ENCODE peak calls at places on chromosomes 11 and 22, in nine cellular contexts. Z is CD8-positive, alpha-beta memory T cell; S is spleen; L is HCT116; Y is lower lobe of right lung; Q is body of pancreas; J is fibroblast of lung; H is aorta; P is cardiac muscle cell. G is an unnamed sample.

GRCh38 chr22:50677493-50678217 is 5.0 kb downstream of the SHANK3 start:
- DNase-seq in Z (no peak), S (peak), L (no peak), Y (no peak), Q (no peak), J (no peak), H (no peak), P (no peak), G (no peak)

GRCh38 chr11:6615882-6616585 is 3.2 kb downstream of the TPP1 start:
- DNase-seq in Z (no peak), S (peak), L (no peak), Y (no peak), Q (no peak), J (peak), H (no peak), P (no peak), G (no peak)

GRCh38 chr22:47129902-47130301 is 367.5 kb downstream of the TBC1D22A start:
- DNase-seq in Z (no peak), S (peak), L (peak), Y (peak), Q (peak), J (no peak), H (peak), P (no peak), G (no peak)

GRCh38 chr22:28670153-28670552 is 9.5 kb downstream of the TTC28 start:
- DNase-seq in Z (no peak), S (no peak), L (no peak), Y (no peak), Q (no peak), J (no peak), H (no peak), P (no peak), G (no peak)

GRCh38 chr11:75432911-75433321 is at the start of gene KLHL35:
- DNase-seq in Z (no peak), S (peak), L (no peak), Y (no peak), Q (no peak), J (no peak), H (no peak), P (peak), G (no peak)

GRCh38 chr11:126510621-126511370 is 155.3 kb downstream of the ST3GAL4 start:
- DNase-seq in Z (no peak), S (peak), L (no peak), Y (no peak), Q (no peak), J (no peak), H (no peak), P (peak), G (no peak)

GRCh38 chr11:76207642-76208378 is 1.5 kb upstream of the WNT11 start:
- DNase-seq in Z (peak), S (peak), L (peak), Y (peak), Q (peak), J (peak), H (peak), P (peak), G (peak)

GRCh38 chr11:1389103-1389931 is 417 bp upstream of the BRSK2 start:
- DNase-seq in Z (peak), S (peak), L (peak), Y (peak), Q (peak), J (peak), H (peak), P (peak), G (peak)

GRCh38 chr22:21921729-21922128 is 30.9 kb downstream of the PPM1F start:
- DNase-seq in Z (no peak), S (no peak), L (no peak), Y (no peak), Q (peak), J (peak), H (no peak), P (no peak), G (no peak)

GRCh38 chr22:50610041-50610451 is 9.5 kb downstream of the MAPK8IP2 start:
- DNase-seq in Z (no peak), S (no peak), L (no peak), Y (no peak), Q (no peak), J (no peak), H (no peak), P (no peak), G (peak)

GRCh38 chr22:46763051-46763705 is 728 bp downstream of the TBC1D22A start:
- DNase-seq in Z (peak), S (peak), L (no peak), Y (peak), Q (peak), J (no peak), H (no peak), P (peak), G (no peak)

GRCh38 chr11:3090096-3090901 is 33.1 kb upstream of the CARS1 start:
- DNase-seq in Z (no peak), S (no peak), L (no peak), Y (no peak), Q (no peak), J (no peak), H (no peak), P (no peak), G (no peak)

GRCh38 chr11:35838071-35838470 is 105.8 kb upstream of the LDLRAD3 start:
- DNase-seq in Z (no peak), S (no peak), L (no peak), Y (no peak), Q (no peak), J (peak), H (no peak), P (no peak), G (no peak)

GRCh38 chr11:116598036-116598435 is 174.8 kb downstream of the BUD13 start:
- DNase-seq in Z (no peak), S (peak), L (no peak), Y (no peak), Q (no peak), J (no peak), H (no peak), P (no peak), G (no peak)

GRCh38 chr22:49629024-49629570 is 198.6 kb downstream of the BRD1 start:
- DNase-seq in Z (no peak), S (peak), L (no peak), Y (no peak), Q (no peak), J (no peak), H (peak), P (no peak), G (no peak)

DNA sequence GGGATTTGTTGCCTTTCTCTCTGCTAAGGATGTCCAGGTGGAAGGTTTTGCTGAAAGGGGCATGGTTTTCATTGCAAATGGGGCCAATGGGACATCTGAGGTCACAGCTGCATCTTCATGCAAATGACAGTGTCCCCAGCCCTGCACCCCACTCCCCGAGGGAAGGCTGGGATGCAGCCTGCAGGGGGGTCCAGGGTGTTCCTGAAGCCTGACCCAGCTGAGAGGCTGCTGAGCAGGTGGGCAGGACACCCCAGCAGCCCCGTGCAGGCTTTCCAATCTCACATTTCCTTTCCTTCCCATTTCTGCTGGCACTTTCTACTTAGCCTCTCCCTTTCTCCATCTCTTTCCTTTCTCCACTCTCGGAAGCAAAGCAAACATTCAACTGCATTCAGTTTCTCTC is 78.3 kb downstream of the SCN3B start:
- DNase-seq in Z (no peak), S (no peak), L (no peak), Y (no peak), Q (no peak), J (no peak), H (no peak), P (no peak), G (no peak)
- H3K27ac ChIP-seq in Z (no peak), S (no peak), L (no peak), Y (no peak), Q (no peak), J (no peak), H (no peak), P (no peak), G (no peak)

GRCh38 chr22:23305321-23305910 is 125.1 kb downstream of the BCR start:
- DNase-seq in Z (no peak), S (peak), L (no peak), Y (peak), Q (no peak), J (peak), H (peak), P (peak), G (no peak)

GRCh38 chr22:23302171-23303002 is 122.1 kb downstream of the BCR start:
- DNase-seq in Z (no peak), S (peak), L (no peak), Y (peak), Q (no peak), J (peak), H (peak), P (peak), G (no peak)

GRCh38 chr22:23305922-23306374 is 125.6 kb downstream of the BCR start:
- DNase-seq in Z (no peak), S (peak), L (no peak), Y (peak), Q (peak), J (peak), H (peak), P (peak), G (peak)

GRCh38 chr22:23306926-23307325 is 126.6 kb downstream of the BCR start:
- DNase-seq in Z (no peak), S (peak), L (no peak), Y (peak), Q (no peak), J (no peak), H (no peak), P (no peak), G (no peak)

GRCh38 chr22:23306438-23306921 is 126.2 kb downstream of the BCR start:
- DNase-seq in Z (no peak), S (peak), L (no peak), Y (peak), Q (no peak), J (peak), H (peak), P (peak), G (no peak)
- H3K27ac ChIP-seq in Z (no peak), S (peak), L (no peak), Y (peak), Q (peak), J (peak), H (peak), P (no peak), G (peak)

GRCh38 chr11:12902784-12903491 is 106.2 kb upstream of the RASSF10 start:
- DNase-seq in Z (no peak), S (no peak), L (no peak), Y (no peak), Q (no peak), J (no peak), H (no peak), P (no peak), G (no peak)
- H3K27ac ChIP-seq in Z (no peak), S (no peak), L (no peak), Y (no peak), Q (no peak), J (no peak), H (no peak), P (no peak), G (no peak)

DNA sequence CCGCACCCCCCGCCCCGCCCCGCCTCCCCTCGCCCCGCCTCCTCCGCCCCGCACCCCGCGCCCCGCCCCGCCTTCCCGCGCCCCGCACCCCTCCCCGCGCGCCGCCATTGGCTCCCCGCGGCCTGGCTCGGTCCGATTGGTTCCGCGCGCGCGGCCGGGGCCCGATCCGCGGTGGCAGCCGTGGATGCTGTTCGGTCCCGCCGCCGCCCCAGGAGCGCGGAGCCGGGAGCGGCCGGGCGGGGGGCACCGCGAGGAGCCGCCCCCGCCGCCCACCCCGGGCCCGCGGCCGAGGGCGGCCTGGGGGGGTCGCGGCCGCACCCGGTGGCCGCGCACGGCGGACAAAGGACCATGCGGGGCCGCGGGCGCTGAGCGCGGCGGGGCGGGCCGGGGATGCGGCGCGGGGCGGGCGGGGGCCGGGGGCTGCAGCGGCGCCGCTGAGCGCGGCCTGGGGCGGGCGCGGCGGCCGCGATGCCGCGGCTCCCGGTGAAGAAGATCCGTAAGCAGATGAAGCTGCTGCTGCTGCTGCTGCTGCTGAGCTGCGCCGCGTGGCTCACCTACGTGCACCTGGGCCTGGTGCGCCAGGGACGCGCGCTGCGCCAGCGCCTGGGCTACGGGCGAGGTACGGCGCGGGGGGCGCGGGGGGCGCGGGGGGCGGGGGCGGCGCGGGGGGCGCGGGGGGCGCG is at the start of gene B4GALNT4:
- DNase-seq in Z (no peak), S (no peak), L (no peak), Y (peak), Q (peak), J (peak), H (no peak), P (peak), G (peak)
- H3K27ac ChIP-seq in Z (no peak), S (no peak), L (peak), Y (no peak), Q (no peak), J (no peak), H (no peak), P (no peak), G (peak)

GRCh38 chr11:114215428-114215827 is 80.8 kb upstream of the NNMT start:
- DNase-seq in Z (no peak), S (no peak), L (no peak), Y (no peak), Q (no peak), J (no peak), H (no peak), P (no peak), G (no peak)
- H3K27ac ChIP-seq in Z (peak), S (no peak), L (no peak), Y (no peak), Q (no peak), J (no peak), H (no peak), P (no peak), G (no peak)

GRCh38 chr22:38071421-38072321 is 12.3 kb downstream of the SLC16A8 start:
- DNase-seq in Z (no peak), S (no peak), L (no peak), Y (peak), Q (no peak), J (no peak), H (peak), P (no peak), G (no peak)

GRCh38 chr22:38068641-38069371 is 11.6 kb downstream of the PICK1 start:
- DNase-seq in Z (no peak), S (no peak), L (no peak), Y (no peak), Q (no peak), J (no peak), H (no peak), P (no peak), G (no peak)

GRCh38 chr22:38067771-38068360 is 10.7 kb downstream of the PICK1 start:
- DNase-seq in Z (no peak), S (no peak), L (no peak), Y (no peak), Q (no peak), J (no peak), H (no peak), P (no peak), G (no peak)

GRCh38 chr22:38070250-38070921 is 13.2 kb downstream of the PICK1 start:
- DNase-seq in Z (no peak), S (no peak), L (no peak), Y (no peak), Q (no peak), J (no peak), H (no peak), P (no peak), G (no peak)

DNA sequence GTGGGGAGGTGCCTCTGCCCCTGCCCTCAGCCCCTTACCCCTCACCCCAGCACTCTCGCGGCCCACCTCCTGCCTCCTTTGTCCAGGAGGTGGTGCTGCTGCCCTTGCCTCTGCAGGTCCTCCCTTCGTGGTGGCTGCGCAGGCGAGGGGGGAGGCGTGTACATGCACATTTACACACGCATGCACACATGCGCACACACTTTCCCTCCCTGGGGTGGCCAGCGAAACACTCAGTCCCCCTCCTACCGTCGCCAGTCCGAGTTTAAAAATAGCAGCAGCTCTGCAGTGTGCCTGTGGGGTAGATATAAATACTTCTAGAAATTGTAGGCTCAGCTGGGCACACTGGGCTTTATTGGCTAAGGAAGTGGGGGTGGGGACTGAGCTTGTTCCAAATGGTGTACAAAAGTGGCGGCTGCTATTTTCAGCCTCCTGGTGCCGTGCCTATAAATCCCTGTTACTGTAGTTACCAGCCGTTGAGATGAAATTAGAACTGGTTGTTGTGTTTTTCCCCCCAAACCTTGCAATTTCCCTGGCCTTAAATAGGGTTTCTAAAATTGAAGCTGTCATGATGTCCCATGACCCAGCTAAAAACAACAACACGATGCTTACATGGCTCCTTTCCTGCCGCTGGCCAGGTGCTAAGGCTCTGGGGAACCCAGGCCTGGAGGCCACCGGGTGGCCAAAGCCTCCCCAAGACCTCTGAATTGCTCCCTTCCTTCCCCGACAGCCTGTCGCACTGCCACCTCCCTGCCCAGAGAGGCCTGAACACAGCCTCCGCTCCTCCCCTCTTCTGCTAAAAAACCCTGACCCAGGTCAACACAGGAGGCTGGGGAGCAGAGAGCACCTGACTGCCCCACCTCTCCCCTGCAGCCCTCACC is 12.4 kb downstream of the PICK1 start:
- DNase-seq in Z (no peak), S (no peak), L (no peak), Y (no peak), Q (no peak), J (peak), H (peak), P (peak), G (peak)
- H3K27ac ChIP-seq in Z (no peak), S (no peak), L (no peak), Y (peak), Q (no peak), J (no peak), H (peak), P (peak), G (peak)

G was measured in substantia nigra.